ENCODE peak calls at places on chromosomes 2 and 18, in seven cellular contexts. One of them, this sample, is unnamed.

GRCh38 chr2:177270531-177270930 is 6.0 kb upstream of the NFE2L2 start:
- DNase-seq in ELF-1: no peak
- DNase-seq in kidney tubule cell: peak; percentile 49
- DNase-seq in Calu3: no peak
- DNase-seq in cortex of kidney: no peak
- DNase-seq in heart right ventricle: no peak
- DNase-seq in hypothalamus: no peak
- DNase-seq in this sample: no peak

GRCh38 chr2:209298601-209299000 is 125.2 kb upstream of the MAP2 start:
- DNase-seq in kidney tubule cell: no peak
- DNase-seq in Calu3: no peak
- DNase-seq in ELF-1: no peak
- DNase-seq in heart right ventricle: no peak
- DNase-seq in hypothalamus: no peak
- DNase-seq in cortex of kidney: no peak
- DNase-seq in this sample: no peak

GRCh38 chr2:220876074-220876824 is 695.9 kb downstream of the EPHA4 start:
- DNase-seq in Calu3: no peak
- DNase-seq in cortex of kidney: no peak
- DNase-seq in kidney tubule cell: no peak
- DNase-seq in hypothalamus: no peak
- DNase-seq in heart right ventricle: no peak
- DNase-seq in ELF-1: no peak
- DNase-seq in this sample: no peak

GRCh38 chr2:129431881-129432280 is 547.6 kb upstream of the RAB6C start:
- DNase-seq in kidney tubule cell: no peak
- DNase-seq in hypothalamus: no peak
- DNase-seq in Calu3: no peak
- DNase-seq in cortex of kidney: no peak
- DNase-seq in heart right ventricle: no peak
- DNase-seq in ELF-1: no peak
- DNase-seq in this sample: no peak

GRCh38 chr2:204538179-204539009 is 6.9 kb upstream of the PARD3B start:
- DNase-seq in cortex of kidney: no peak
- DNase-seq in ELF-1: peak; percentile 64
- DNase-seq in kidney tubule cell: no peak
- DNase-seq in Calu3: no peak
- DNase-seq in hypothalamus: no peak
- DNase-seq in heart right ventricle: no peak
- DNase-seq in this sample: no peak

GRCh38 chr2:235217814-235218213 is 266.0 kb downstream of the SH3BP4 start:
- DNase-seq in kidney tubule cell: no peak
- DNase-seq in ELF-1: no peak
- DNase-seq in Calu3: no peak
- DNase-seq in cortex of kidney: no peak
- DNase-seq in hypothalamus: no peak
- DNase-seq in heart right ventricle: no peak
- DNase-seq in this sample: no peak

GRCh38 chr18:31819106-31819924 is 58.6 kb upstream of the SLC25A52 start:
- DNase-seq in ELF-1: peak; percentile 57
- DNase-seq in hypothalamus: no peak
- DNase-seq in heart right ventricle: no peak
- DNase-seq in kidney tubule cell: peak; percentile 52
- DNase-seq in cortex of kidney: no peak
- DNase-seq in Calu3: no peak
- DNase-seq in this sample: peak; percentile 22

GRCh38 chr2:241538838-241539615 is 19.5 kb upstream of the BOK start:
- DNase-seq in hypothalamus: no peak
- DNase-seq in Calu3: no peak
- DNase-seq in kidney tubule cell: no peak
- DNase-seq in heart right ventricle: no peak
- DNase-seq in ELF-1: no peak
- DNase-seq in cortex of kidney: no peak
- DNase-seq in this sample: no peak

GRCh38 chr2:74199871-74200305 is 1.5 kb downstream of the MTHFD2 start:
- DNase-seq in kidney tubule cell: no peak
- DNase-seq in Calu3: no peak
- DNase-seq in hypothalamus: no peak
- DNase-seq in cortex of kidney: no peak
- DNase-seq in ELF-1: peak; percentile 25
- DNase-seq in heart right ventricle: no peak
- DNase-seq in this sample: no peak

GRCh38 chr2:177721815-177722552 is 329.4 kb downstream of the AGPS start:
- DNase-seq in heart right ventricle: no peak
- DNase-seq in ELF-1: no peak
- DNase-seq in kidney tubule cell: no peak
- DNase-seq in hypothalamus: no peak
- DNase-seq in Calu3: no peak
- DNase-seq in cortex of kidney: no peak
- DNase-seq in this sample: no peak

GRCh38 chr18:24633121-24633520 is 172.7 kb downstream of the HRH4 start:
- DNase-seq in hypothalamus: no peak
- DNase-seq in heart right ventricle: no peak
- DNase-seq in ELF-1: no peak
- DNase-seq in Calu3: no peak
- DNase-seq in cortex of kidney: no peak
- DNase-seq in kidney tubule cell: peak; percentile 57
- DNase-seq in this sample: no peak

GRCh38 chr2:237091779-237092436 is 6.2 kb downstream of the COPS8 start:
- DNase-seq in hypothalamus: no peak
- DNase-seq in cortex of kidney: no peak
- DNase-seq in ELF-1: no peak
- DNase-seq in kidney tubule cell: peak; percentile 17
- DNase-seq in heart right ventricle: no peak
- DNase-seq in Calu3: no peak
- DNase-seq in this sample: no peak

GRCh38 chr2:61750624-61751023 is 103.2 kb downstream of the FAM161A start:
- DNase-seq in cortex of kidney: no peak
- DNase-seq in ELF-1: no peak
- DNase-seq in heart right ventricle: no peak
- DNase-seq in kidney tubule cell: peak; percentile 15
- DNase-seq in Calu3: no peak
- DNase-seq in hypothalamus: no peak
- DNase-seq in this sample: no peak

GRCh38 chr2:101679037-101679726 is 18.3 kb upstream of the MAP4K4 start:
- DNase-seq in hypothalamus: no peak
- DNase-seq in kidney tubule cell: peak; percentile 25
- DNase-seq in heart right ventricle: no peak
- DNase-seq in cortex of kidney: no peak
- DNase-seq in Calu3: no peak
- DNase-seq in ELF-1: no peak
- DNase-seq in this sample: peak; percentile 89

GRCh38 chr2:196287977-196288538 is 116.7 kb upstream of the STK17B start:
- DNase-seq in kidney tubule cell: no peak
- DNase-seq in ELF-1: no peak
- DNase-seq in heart right ventricle: no peak
- DNase-seq in hypothalamus: no peak
- DNase-seq in cortex of kidney: no peak
- DNase-seq in Calu3: no peak
- DNase-seq in this sample: no peak

GRCh38 chr2:36379710-36380448 is 24.3 kb downstream of the CRIM1 start:
- DNase-seq in heart right ventricle: no peak
- DNase-seq in Calu3: no peak
- DNase-seq in kidney tubule cell: peak; percentile 27
- DNase-seq in ELF-1: no peak
- DNase-seq in hypothalamus: no peak
- DNase-seq in cortex of kidney: no peak
- DNase-seq in this sample: peak; percentile 53

GRCh38 chr18:47404845-47405244 is 153.4 kb upstream of the SKOR2 start:
- DNase-seq in kidney tubule cell: no peak
- DNase-seq in heart right ventricle: no peak
- DNase-seq in ELF-1: peak; percentile 62
- DNase-seq in Calu3: no peak
- DNase-seq in hypothalamus: no peak
- DNase-seq in cortex of kidney: no peak
- DNase-seq in this sample: no peak

GRCh38 chr2:172219201-172219600 is 116.5 kb upstream of the DLX2 start:
- DNase-seq in hypothalamus: no peak
- DNase-seq in ELF-1: no peak
- DNase-seq in cortex of kidney: no peak
- DNase-seq in Calu3: no peak
- DNase-seq in heart right ventricle: no peak
- DNase-seq in kidney tubule cell: no peak
- DNase-seq in this sample: no peak

GRCh38 chr2:102122115-102122514 is 20.4 kb upstream of the IL1R1 start:
- DNase-seq in hypothalamus: no peak
- DNase-seq in cortex of kidney: no peak
- DNase-seq in Calu3: no peak
- DNase-seq in heart right ventricle: no peak
- DNase-seq in ELF-1: no peak
- DNase-seq in kidney tubule cell: peak; percentile 84
- DNase-seq in this sample: peak; percentile 87

GRCh38 chr2:9179572-9180201 is 26.9 kb upstream of the ASAP2 start:
- DNase-seq in hypothalamus: no peak
- DNase-seq in cortex of kidney: no peak
- DNase-seq in heart right ventricle: peak; percentile 48
- DNase-seq in ELF-1: no peak
- DNase-seq in kidney tubule cell: peak; percentile 92
- DNase-seq in Calu3: peak; percentile 79
- DNase-seq in this sample: no peak

GRCh38 chr2:241977557-241978300 is 108.2 kb downstream of the RTP5 start:
- DNase-seq in kidney tubule cell: no peak
- DNase-seq in hypothalamus: no peak
- DNase-seq in heart right ventricle: no peak
- DNase-seq in ELF-1: no peak
- DNase-seq in cortex of kidney: no peak
- DNase-seq in Calu3: no peak
- DNase-seq in this sample: no peak

GRCh38 chr2:200742426-200742825 is 69.3 kb upstream of the BZW1 start:
- DNase-seq in Calu3: no peak
- DNase-seq in hypothalamus: no peak
- DNase-seq in ELF-1: no peak
- DNase-seq in kidney tubule cell: no peak
- DNase-seq in cortex of kidney: no peak
- DNase-seq in heart right ventricle: peak; percentile 63
- DNase-seq in this sample: no peak

GRCh38 chr2:33530614-33531344 is 54.3 kb downstream of the RASGRP3 start:
- DNase-seq in cortex of kidney: no peak
- DNase-seq in hypothalamus: no peak
- DNase-seq in ELF-1: no peak
- DNase-seq in Calu3: no peak
- DNase-seq in heart right ventricle: no peak
- DNase-seq in kidney tubule cell: no peak
- DNase-seq in this sample: no peak

GRCh38 chr2:154698789-154699559 is 479 bp downstream of the KCNJ3 start:
- DNase-seq in heart right ventricle: no peak
- DNase-seq in ELF-1: peak; percentile 22
- DNase-seq in Calu3: no peak
- DNase-seq in cortex of kidney: no peak
- DNase-seq in hypothalamus: no peak
- DNase-seq in kidney tubule cell: peak; percentile 9
- DNase-seq in this sample: no peak

GRCh38 chr2:207149253-207150213 is 16.2 kb downstream of the KLF7 start:
- DNase-seq in hypothalamus: no peak
- DNase-seq in Calu3: no peak
- DNase-seq in cortex of kidney: no peak
- DNase-seq in kidney tubule cell: no peak
- DNase-seq in ELF-1: peak; percentile 40
- DNase-seq in heart right ventricle: no peak
- DNase-seq in this sample: no peak

GRCh38 chr2:62309081-62309464 is 113.2 kb downstream of the B3GNT2 start:
- DNase-seq in ELF-1: no peak
- DNase-seq in heart right ventricle: no peak
- DNase-seq in Calu3: no peak
- DNase-seq in cortex of kidney: no peak
- DNase-seq in hypothalamus: no peak
- DNase-seq in kidney tubule cell: no peak
- DNase-seq in this sample: no peak

GRCh38 chr2:153059338-153060052 is 341.1 kb downstream of the ARL6IP6 start:
- DNase-seq in hypothalamus: no peak
- DNase-seq in cortex of kidney: no peak
- DNase-seq in kidney tubule cell: peak; percentile 89
- DNase-seq in heart right ventricle: no peak
- DNase-seq in Calu3: peak; percentile 37
- DNase-seq in ELF-1: peak; percentile 67
- DNase-seq in this sample: peak; percentile 47

This sample was measured in astrocyte of the cerebellum.